ENCODE peak calls at places on chromosomes 1 and 21, in eight cellular contexts. Y is HCT116; C is stimulated activated CD8-positive, alpha-beta memory T cell treated with anti-CD3 and anti-CD28 coated beads, Interleukin-4, amount 100 ng/mL, for 1 hour; J is choroid plexus epithelial cell; W is RWPE1; X is NCI-H1436; Q is NCI-H748 treated with DMSO at 0.1 percent for 48 hours; V is psoas muscle. P is an unnamed sample.

GRCh38 chr1:119136401-119136800 is 4.1 kb downstream of the WARS2 start:
- DNase-seq in Y (no peak), C (no peak), J (peak; percentile 50), W (no peak), X (no peak), Q (no peak), V (no peak), P (no peak)

GRCh38 chr1:183632964-183633363 is 2.6 kb downstream of the ARPC5 start:
- DNase-seq in Y (no peak), C (no peak), J (peak; percentile 23), W (no peak), X (no peak), Q (no peak), V (no peak), P (no peak)

GRCh38 chr1:222009105-222009730 is 267.3 kb upstream of the DUSP10 start:
- DNase-seq in Y (no peak), C (no peak), J (peak; percentile 48), W (peak; percentile 60), X (peak; percentile 26), Q (peak; percentile 5), V (no peak), P (no peak)

GRCh38 chr21:42499430-42500106 is 3.5 kb upstream of the RSPH1 start:
- DNase-seq in Y (no peak), C (no peak), J (no peak), W (no peak), X (no peak), Q (no peak), V (no peak), P (no peak)

GRCh38 chr1:155170806-155171205 is 2.3 kb downstream of the KRTCAP2 start:
- DNase-seq in Y (no peak), C (no peak), J (no peak), W (no peak), X (no peak), Q (no peak), V (no peak), P (no peak)

GRCh38 chr1:164604541-164604940 is 45.6 kb downstream of the PBX1 start:
- DNase-seq in Y (no peak), C (no peak), J (peak; percentile 48), W (no peak), X (no peak), Q (no peak), V (no peak), P (no peak)

GRCh38 chr1:156356262-156356874 is 12.6 kb upstream of the RHBG start:
- DNase-seq in Y (no peak), C (no peak), J (no peak), W (no peak), X (no peak), Q (no peak), V (no peak), P (no peak)

GRCh38 chr1:40556121-40556520 is 24.7 kb downstream of the ZNF684 start:
- DNase-seq in Y (no peak), C (no peak), J (no peak), W (no peak), X (no peak), Q (no peak), V (no peak), P (no peak)

GRCh38 chr21:45057886-45058285 is 16.5 kb upstream of the ADARB1 start:
- DNase-seq in Y (no peak), C (no peak), J (no peak), W (no peak), X (no peak), Q (no peak), V (no peak), P (no peak)

GRCh38 chr1:172948457-172948856 is 102.3 kb downstream of the TNFSF18 start:
- DNase-seq in Y (no peak), C (no peak), J (peak; percentile 68), W (peak; percentile 32), X (no peak), Q (no peak), V (no peak), P (no peak)

GRCh38 chr1:30335997-30336390 is 387.4 kb downstream of the MATN1 start:
- DNase-seq in Y (no peak), C (no peak), J (no peak), W (no peak), X (no peak), Q (no peak), V (peak; percentile 65), P (no peak)

GRCh38 chr1:50420689-50421365 is 2.4 kb downstream of the DMRTA2 start:
- DNase-seq in Y (no peak), C (no peak), J (no peak), W (no peak), X (no peak), Q (no peak), V (no peak), P (no peak)

GRCh38 chr1:3598051-3598471 is 13.2 kb downstream of the MEGF6 start:
- DNase-seq in Y (no peak), C (no peak), J (peak; percentile 47), W (peak; percentile 18), X (no peak), Q (no peak), V (peak; percentile 67), P (no peak)

GRCh38 chr1:85078903-85079302 is 30.6 kb upstream of the MCOLN3 start:
- DNase-seq in Y (no peak), C (no peak), J (peak; percentile 68), W (peak; percentile 7), X (no peak), Q (no peak), V (no peak), P (no peak)

GRCh38 chr1:205434738-205435137 is 12.9 kb upstream of the LEMD1 start:
- DNase-seq in Y (no peak), C (no peak), J (no peak), W (no peak), X (peak; percentile 79), Q (peak; percentile 77), V (no peak), P (no peak)

GRCh38 chr1:185448591-185449186 is 131.6 kb upstream of the IVNS1ABP start:
- DNase-seq in Y (no peak), C (no peak), J (peak; percentile 9), W (no peak), X (no peak), Q (no peak), V (no peak), P (no peak)

GRCh38 chr21:33844104-33844889 is 71.3 kb downstream of the ATP5PO start:
- DNase-seq in Y (no peak), C (no peak), J (no peak), W (no peak), X (no peak), Q (no peak), V (no peak), P (no peak)

GRCh38 chr1:78672428-78672827 is 22.8 kb downstream of the IFI44 start:
- DNase-seq in Y (no peak), C (no peak), J (no peak), W (no peak), X (no peak), Q (no peak), V (no peak), P (no peak)

GRCh38 chr21:39137248-39138186 is 45.7 kb downstream of the PSMG1 start:
- DNase-seq in Y (no peak), C (no peak), J (peak; percentile 94), W (peak; percentile 63), X (no peak), Q (no peak), V (no peak), P (no peak)

GRCh38 chr1:153789478-153790148 is 14.4 kb downstream of the SLC27A3 start:
- DNase-seq in Y (no peak), C (no peak), J (no peak), W (no peak), X (no peak), Q (no peak), V (no peak), P (peak; percentile 53)

GRCh38 chr1:29196863-29197589 is 15.3 kb upstream of the SRSF4 start:
- DNase-seq in Y (no peak), C (no peak), J (peak; percentile 76), W (no peak), X (no peak), Q (no peak), V (no peak), P (no peak)

GRCh38 chr1:82226198-82226505 is 425.4 kb downstream of the ADGRL2 start:
- DNase-seq in Y (no peak), C (no peak), J (peak; percentile 10), W (peak; percentile 73), X (peak; percentile 39), Q (no peak), V (no peak), P (no peak)

GRCh38 chr1:77202746-77203145 is 16.5 kb downstream of the PIGK start:
- DNase-seq in Y (no peak), C (no peak), J (no peak), W (no peak), X (no peak), Q (no peak), V (no peak), P (no peak)

GRCh38 chr1:240575976-240576666 is 35.8 kb downstream of the GREM2 start:
- DNase-seq in Y (no peak), C (no peak), J (peak; percentile 41), W (no peak), X (no peak), Q (no peak), V (no peak), P (no peak)

GRCh38 chr1:25743164-25744139 is 56.5 kb upstream of the SELENON start:
- DNase-seq in Y (no peak), C (no peak), J (peak; percentile 95), W (no peak), X (peak; percentile 52), Q (no peak), V (peak; percentile 98), P (peak; percentile 94)

GRCh38 chr1:29827237-29827750 is 591.0 kb downstream of the PTPRU start:
- DNase-seq in Y (no peak), C (no peak), J (no peak), W (no peak), X (no peak), Q (no peak), V (no peak), P (no peak)

GRCh38 chr21:29072873-29073221 is 601 bp downstream of the CCT8 start:
- DNase-seq in Y (no peak), C (no peak), J (peak; percentile 56), W (peak; percentile 18), X (no peak), Q (no peak), V (no peak), P (no peak)